ENCODE peak calls at places on chromosomes 1 and 21, in eight cellular contexts. One of them, this sample, is unnamed.

GRCh38 chr1:111538343-111539035 is 35.1 kb upstream of the ADORA3 start:
- DNase-seq in GM23248: peak; percentile 76
- DNase-seq in small intestine: peak; percentile 70
- DNase-seq in heart right ventricle: no peak
- DNase-seq in upper lobe of right lung: no peak
- DNase-seq in heart left ventricle: no peak
- DNase-seq in HCT116: no peak
- DNase-seq in mesendoderm: no peak
- DNase-seq in this sample: no peak

GRCh38 chr21:41439245-41439644 is 13.2 kb downstream of the MX1 start:
- DNase-seq in mesendoderm: no peak
- DNase-seq in small intestine: no peak
- DNase-seq in GM23248: no peak
- DNase-seq in heart left ventricle: no peak
- DNase-seq in heart right ventricle: no peak
- DNase-seq in HCT116: no peak
- DNase-seq in upper lobe of right lung: no peak
- DNase-seq in this sample: no peak

GRCh38 chr1:50857702-50858101 is 102.4 kb downstream of the FAF1 start:
- DNase-seq in GM23248: no peak
- DNase-seq in HCT116: no peak
- DNase-seq in mesendoderm: no peak
- DNase-seq in upper lobe of right lung: no peak
- DNase-seq in heart left ventricle: no peak
- DNase-seq in small intestine: no peak
- DNase-seq in heart right ventricle: no peak
- DNase-seq in this sample: no peak

GRCh38 chr1:201709564-201710295 is 119.2 kb upstream of the IPO9 start:
- DNase-seq in heart left ventricle: peak; percentile 78
- DNase-seq in heart right ventricle: peak; percentile 84
- DNase-seq in upper lobe of right lung: peak; percentile 87
- DNase-seq in GM23248: peak; percentile 85
- DNase-seq in small intestine: peak; percentile 58
- DNase-seq in HCT116: peak; percentile 23
- DNase-seq in mesendoderm: peak; percentile 80
- DNase-seq in this sample: peak; percentile 68

GRCh38 chr1:40796939-40797667 is 13.5 kb downstream of the KCNQ4 start:
- DNase-seq in heart right ventricle: peak; percentile 62
- DNase-seq in small intestine: no peak
- DNase-seq in heart left ventricle: no peak
- DNase-seq in HCT116: no peak
- DNase-seq in mesendoderm: no peak
- DNase-seq in upper lobe of right lung: no peak
- DNase-seq in GM23248: peak; percentile 53
- DNase-seq in this sample: no peak

GRCh38 chr1:3910049-3910731 is 10.1 kb upstream of the C1orf174 start:
- DNase-seq in mesendoderm: no peak
- DNase-seq in upper lobe of right lung: no peak
- DNase-seq in HCT116: no peak
- DNase-seq in heart left ventricle: no peak
- DNase-seq in heart right ventricle: no peak
- DNase-seq in GM23248: no peak
- DNase-seq in small intestine: no peak
- DNase-seq in this sample: no peak

GRCh38 chr1:70866522-70867256 is 180.9 kb downstream of the PTGER3 start:
- DNase-seq in HCT116: no peak
- DNase-seq in GM23248: no peak
- DNase-seq in mesendoderm: peak; percentile 44
- DNase-seq in heart right ventricle: no peak
- DNase-seq in small intestine: no peak
- DNase-seq in heart left ventricle: no peak
- DNase-seq in upper lobe of right lung: no peak
- DNase-seq in this sample: no peak

GRCh38 chr1:236501093-236501492 is 22.7 kb upstream of the LGALS8 start:
- DNase-seq in heart right ventricle: no peak
- DNase-seq in HCT116: no peak
- DNase-seq in heart left ventricle: no peak
- DNase-seq in upper lobe of right lung: no peak
- DNase-seq in mesendoderm: no peak
- DNase-seq in small intestine: no peak
- DNase-seq in GM23248: no peak
- DNase-seq in this sample: no peak

GRCh38 chr1:234538930-234539649 is 60.1 kb upstream of the TARBP1 start:
- DNase-seq in HCT116: no peak
- DNase-seq in mesendoderm: no peak
- DNase-seq in heart left ventricle: peak; percentile 57
- DNase-seq in heart right ventricle: peak; percentile 56
- DNase-seq in GM23248: no peak
- DNase-seq in upper lobe of right lung: no peak
- DNase-seq in small intestine: no peak
- DNase-seq in this sample: no peak

GRCh38 chr1:219567341-219567947 is 45.5 kb downstream of the ZC3H11B start:
- DNase-seq in heart left ventricle: no peak
- DNase-seq in GM23248: peak; percentile 75
- DNase-seq in small intestine: no peak
- DNase-seq in upper lobe of right lung: no peak
- DNase-seq in HCT116: peak; percentile 21
- DNase-seq in heart right ventricle: no peak
- DNase-seq in mesendoderm: peak; percentile 47
- DNase-seq in this sample: no peak

GRCh38 chr1:179831852-179832699 is 45.5 kb downstream of the TOR1AIP2 start:
- DNase-seq in heart right ventricle: no peak
- DNase-seq in GM23248: peak; percentile 27
- DNase-seq in heart left ventricle: no peak
- DNase-seq in small intestine: no peak
- DNase-seq in mesendoderm: no peak
- DNase-seq in HCT116: no peak
- DNase-seq in upper lobe of right lung: no peak
- DNase-seq in this sample: no peak

DNA sequence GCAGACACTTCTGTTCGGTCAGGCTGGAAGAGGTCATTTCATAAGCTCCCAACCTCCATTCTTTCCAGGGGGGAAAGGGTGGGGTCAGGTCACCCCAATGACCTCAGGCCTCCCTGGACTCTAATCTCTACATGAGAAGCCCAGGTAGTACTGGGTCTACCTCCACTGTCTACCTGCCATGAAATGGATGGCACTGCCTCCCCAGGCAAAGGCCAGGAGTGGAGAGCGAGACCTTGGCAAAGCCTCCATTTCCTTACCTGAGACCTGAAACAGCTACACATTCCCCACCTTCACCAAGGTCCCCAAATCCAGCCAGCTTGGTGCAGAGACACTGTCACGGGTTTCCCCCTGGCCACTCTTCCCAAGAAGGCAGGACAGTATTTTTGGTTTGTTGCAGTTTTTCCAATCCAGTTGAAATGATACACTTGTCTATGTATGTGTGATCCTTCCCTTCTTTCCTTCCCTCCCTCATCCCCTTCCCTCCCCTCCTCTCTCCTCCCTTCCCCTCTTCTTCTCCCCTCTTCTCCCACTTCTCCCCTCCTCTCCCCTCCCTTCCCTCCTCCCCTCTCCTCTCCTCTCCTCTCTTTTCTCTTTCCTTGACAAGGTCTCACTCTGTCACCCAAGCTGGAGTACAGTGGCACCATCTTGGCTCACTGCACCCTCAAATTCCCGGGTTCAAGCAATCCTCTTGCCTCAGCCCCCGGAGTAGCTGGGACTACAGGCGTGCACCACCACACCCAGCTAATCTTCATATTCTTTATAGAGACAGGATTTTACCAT is 16.1 kb downstream of the BTG2 start:
- DNase-seq in HCT116: no peak
- DNase-seq in heart right ventricle: no peak
- DNase-seq in upper lobe of right lung: no peak
- DNase-seq in mesendoderm: no peak
- DNase-seq in heart left ventricle: no peak
- DNase-seq in GM23248: no peak
- DNase-seq in small intestine: no peak
- DNase-seq in this sample: no peak
- H3K4me1 ChIP-seq in HCT116: peaks cover 2% of the 10 kb centered on the region
- H3K4me1 ChIP-seq in heart right ventricle: peaks cover 76% of the 10 kb centered on the region
- H3K4me1 ChIP-seq in upper lobe of right lung: peaks cover 82% of the 10 kb centered on the region
- H3K4me1 ChIP-seq in mesendoderm: peaks cover 6% of the 10 kb centered on the region
- H3K4me1 ChIP-seq in heart left ventricle: peaks cover 74% of the 10 kb centered on the region
- H3K4me1 ChIP-seq in GM23248: no peaks in the 10 kb centered on the region
- H3K4me1 ChIP-seq in small intestine: peaks cover 30% of the 10 kb centered on the region
- H3K4me1 ChIP-seq in this sample: peaks cover 8% of the 10 kb centered on the region

GRCh38 chr1:52601976-52602327 is 219 bp upstream of the GPX7 start:
- DNase-seq in small intestine: no peak
- DNase-seq in mesendoderm: no peak
- DNase-seq in GM23248: no peak
- DNase-seq in HCT116: no peak
- DNase-seq in heart right ventricle: no peak
- DNase-seq in upper lobe of right lung: no peak
- DNase-seq in heart left ventricle: no peak
- DNase-seq in this sample: no peak

GRCh38 chr1:52602328-52603300 is at the start of gene GPX7:
- DNase-seq in GM23248: peak; percentile 68
- DNase-seq in small intestine: no peak
- DNase-seq in heart left ventricle: peak; percentile 50
- DNase-seq in mesendoderm: peak; percentile 74
- DNase-seq in upper lobe of right lung: peak; percentile 77
- DNase-seq in heart right ventricle: peak; percentile 49
- DNase-seq in HCT116: no peak
- DNase-seq in this sample: no peak

GRCh38 chr1:52601519-52601918 is 652 bp upstream of the GPX7 start:
- DNase-seq in heart left ventricle: no peak
- DNase-seq in GM23248: no peak
- DNase-seq in heart right ventricle: no peak
- DNase-seq in upper lobe of right lung: no peak
- DNase-seq in mesendoderm: no peak
- DNase-seq in small intestine: no peak
- DNase-seq in HCT116: no peak
- DNase-seq in this sample: no peak

GRCh38 chr1:52603301-52603675 is 1.1 kb downstream of the GPX7 start:
- DNase-seq in heart left ventricle: no peak
- DNase-seq in upper lobe of right lung: no peak
- DNase-seq in HCT116: no peak
- DNase-seq in heart right ventricle: no peak
- DNase-seq in small intestine: no peak
- DNase-seq in mesendoderm: no peak
- DNase-seq in GM23248: peak; percentile 19
- DNase-seq in this sample: no peak

DNA sequence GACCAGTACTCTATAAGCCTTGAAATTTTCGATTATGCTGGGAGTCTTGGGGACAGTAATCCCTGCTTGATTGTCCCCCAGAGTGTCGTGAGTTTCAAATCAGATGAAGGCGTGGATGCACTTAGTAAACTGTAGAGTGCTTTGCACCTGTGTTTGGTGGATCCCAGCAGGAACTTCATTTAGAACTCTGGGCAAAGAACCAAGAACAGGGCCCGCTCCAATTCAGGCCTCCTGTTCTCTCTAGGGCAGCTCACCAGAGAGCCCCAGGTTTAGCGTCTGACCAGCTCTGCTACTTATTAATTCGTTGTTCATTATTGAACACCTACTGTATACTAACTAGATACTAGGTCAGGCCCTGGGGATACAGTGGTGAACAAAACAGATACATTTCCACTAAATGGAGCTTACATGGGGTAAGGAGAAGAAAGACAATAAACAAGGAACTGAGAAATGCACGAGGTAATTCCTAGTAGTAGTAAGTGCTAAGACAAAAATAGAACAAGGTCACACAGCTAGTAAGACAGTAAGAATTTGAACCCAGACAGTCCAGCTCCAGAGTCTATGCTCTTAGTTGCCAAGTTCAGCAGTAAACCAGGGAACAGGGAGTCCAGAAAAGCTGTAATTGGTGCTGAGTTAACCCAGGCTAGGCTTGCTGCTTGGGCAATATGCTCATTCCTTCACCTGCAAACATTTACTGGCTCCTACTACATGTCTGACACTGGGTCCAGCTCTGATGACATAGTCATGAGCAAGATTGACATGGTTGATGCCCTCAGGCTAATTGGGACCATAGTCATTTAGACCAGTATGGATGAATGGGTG is 1.7 kb downstream of the GPX7 start:
- DNase-seq in mesendoderm: no peak
- DNase-seq in heart right ventricle: no peak
- DNase-seq in GM23248: peak; percentile 55
- DNase-seq in small intestine: no peak
- DNase-seq in HCT116: no peak
- DNase-seq in upper lobe of right lung: no peak
- DNase-seq in heart left ventricle: no peak
- DNase-seq in this sample: no peak
- H3K27ac ChIP-seq in mesendoderm: no peak overlapping the region
- H3K27ac ChIP-seq in heart right ventricle: peak overlapping the region; percentile 70
- H3K27ac ChIP-seq in GM23248: no peak overlapping the region
- H3K27ac ChIP-seq in small intestine: no peak overlapping the region
- H3K27ac ChIP-seq in HCT116: no peak overlapping the region
- H3K27ac ChIP-seq in upper lobe of right lung: no peak overlapping the region
- H3K27ac ChIP-seq in heart left ventricle: no peak overlapping the region
- H3K27ac ChIP-seq in this sample: no peak overlapping the region

DNA sequence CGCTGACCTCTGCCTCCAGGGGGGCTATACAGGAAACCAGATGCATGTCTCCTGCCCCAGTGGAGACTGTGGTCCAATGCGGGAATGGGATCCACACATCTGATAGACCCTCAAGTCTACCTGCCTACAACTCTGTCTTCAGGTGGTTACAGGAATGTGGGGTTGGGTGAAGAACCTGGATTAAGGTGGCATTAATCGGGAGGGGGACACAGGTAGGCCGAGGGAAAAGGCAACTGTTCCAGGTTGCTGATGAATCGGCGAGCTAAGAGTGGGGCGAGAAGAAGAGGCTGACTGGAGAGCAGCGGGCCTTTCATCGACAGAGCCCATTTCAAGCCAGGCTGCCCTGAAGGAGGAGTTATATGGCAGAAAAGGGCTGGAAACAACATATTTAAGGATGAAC is 806 bp downstream of the CD2 start:
- DNase-seq in heart left ventricle: no peak
- DNase-seq in mesendoderm: no peak
- DNase-seq in upper lobe of right lung: no peak
- DNase-seq in GM23248: no peak
- DNase-seq in small intestine: no peak
- DNase-seq in heart right ventricle: no peak
- DNase-seq in HCT116: no peak
- DNase-seq in this sample: no peak
- H3K4me1 ChIP-seq in heart left ventricle: no peaks in the 10 kb centered on the region
- H3K4me1 ChIP-seq in mesendoderm: no peaks in the 10 kb centered on the region
- H3K4me1 ChIP-seq in upper lobe of right lung: no peaks in the 10 kb centered on the region
- H3K4me1 ChIP-seq in GM23248: no peaks in the 10 kb centered on the region
- H3K4me1 ChIP-seq in small intestine: no peaks in the 10 kb centered on the region
- H3K4me1 ChIP-seq in heart right ventricle: no peaks in the 10 kb centered on the region
- H3K4me1 ChIP-seq in HCT116: no peaks in the 10 kb centered on the region
- H3K4me1 ChIP-seq in this sample: no peaks in the 10 kb centered on the region

DNA sequence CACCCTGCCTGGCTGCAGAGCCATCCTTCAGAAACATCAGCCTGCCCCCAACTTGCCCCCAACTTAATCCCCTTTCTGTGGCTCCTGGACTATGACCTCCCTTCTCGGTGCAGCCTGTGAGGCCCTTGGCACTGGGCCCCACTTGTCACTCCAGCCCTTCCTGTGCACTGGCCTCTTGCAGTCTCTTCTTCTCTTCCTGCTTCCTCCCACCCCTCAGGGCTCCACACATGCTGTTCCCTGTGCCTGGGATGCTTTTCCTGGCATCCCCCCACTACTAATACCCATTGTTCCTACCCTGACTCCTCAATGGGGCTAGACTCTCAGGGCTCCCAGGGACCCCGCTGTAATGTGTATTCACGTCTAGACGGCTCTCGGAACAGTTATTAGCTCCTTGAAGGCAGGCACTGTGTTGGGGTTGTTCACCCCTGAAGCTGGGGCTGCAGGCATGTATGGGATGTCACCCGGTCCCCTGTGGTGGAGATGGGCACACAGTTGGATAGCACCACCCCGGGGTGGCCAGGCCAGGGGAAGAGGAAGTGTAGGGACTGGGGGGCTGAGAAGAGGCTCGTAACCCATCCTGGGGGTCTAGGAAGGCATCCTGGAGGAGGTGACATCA is 4.5 kb downstream of the LDLRAD1 start:
- DNase-seq in HCT116: no peak
- DNase-seq in heart left ventricle: no peak
- DNase-seq in heart right ventricle: no peak
- DNase-seq in mesendoderm: no peak
- DNase-seq in upper lobe of right lung: peak; percentile 44
- DNase-seq in small intestine: no peak
- DNase-seq in GM23248: no peak
- DNase-seq in this sample: no peak
- H3K27ac ChIP-seq in HCT116: no peak overlapping the region
- H3K27ac ChIP-seq in heart left ventricle: no peak overlapping the region
- H3K27ac ChIP-seq in heart right ventricle: no peak overlapping the region
- H3K27ac ChIP-seq in mesendoderm: no peak overlapping the region
- H3K27ac ChIP-seq in upper lobe of right lung: no peak overlapping the region
- H3K27ac ChIP-seq in small intestine: no peak overlapping the region
- H3K27ac ChIP-seq in GM23248: no peak overlapping the region
- H3K27ac ChIP-seq in this sample: no peak overlapping the region